ENCODE peak calls at places on chromosomes 3 and 15, in seven cellular contexts. One of them, this sample, is unnamed.
A peak's percentile ranks its signal among the peaks of the same experiment; 100 is the strongest.

GRCh38 chr3:16181361-16181760 is 6.9 kb downstream of the GALNT15 start:
- DNase-seq in ascending aorta: peak; percentile 84
- DNase-seq in WERI-Rb-1: no peak
- DNase-seq in heart left ventricle: no peak
- DNase-seq in AG09309: no peak
- DNase-seq in GM13976: no peak
- DNase-seq in lower leg skin: peak; percentile 93
- DNase-seq in this sample: no peak

GRCh38 chr3:72312339-72312738 is 527.4 kb upstream of the PROK2 start:
- DNase-seq in WERI-Rb-1: no peak
- DNase-seq in ascending aorta: no peak
- DNase-seq in lower leg skin: no peak
- DNase-seq in heart left ventricle: no peak
- DNase-seq in AG09309: no peak
- DNase-seq in GM13976: peak; percentile 59
- DNase-seq in this sample: no peak

GRCh38 chr3:37800022-37800493 is 61.6 kb upstream of the CTDSPL start:
- DNase-seq in ascending aorta: no peak
- DNase-seq in AG09309: no peak
- DNase-seq in WERI-Rb-1: no peak
- DNase-seq in lower leg skin: no peak
- DNase-seq in heart left ventricle: no peak
- DNase-seq in GM13976: no peak
- DNase-seq in this sample: no peak

GRCh38 chr15:29651476-29652072 is 170.7 kb downstream of the TJP1 start:
- DNase-seq in heart left ventricle: no peak
- DNase-seq in AG09309: no peak
- DNase-seq in ascending aorta: peak; percentile 55
- DNase-seq in lower leg skin: no peak
- DNase-seq in GM13976: no peak
- DNase-seq in WERI-Rb-1: no peak
- DNase-seq in this sample: no peak

GRCh38 chr3:129616713-129617112 is 10.2 kb upstream of the PLXND1 start:
- DNase-seq in ascending aorta: peak; percentile 80
- DNase-seq in lower leg skin: no peak
- DNase-seq in heart left ventricle: peak; percentile 50
- DNase-seq in GM13976: peak; percentile 65
- DNase-seq in WERI-Rb-1: no peak
- DNase-seq in AG09309: no peak
- DNase-seq in this sample: no peak

GRCh38 chr15:56837281-56837680 is 81.2 kb upstream of the TCF12 start:
- DNase-seq in lower leg skin: no peak
- DNase-seq in WERI-Rb-1: no peak
- DNase-seq in heart left ventricle: no peak
- DNase-seq in GM13976: no peak
- DNase-seq in AG09309: peak; percentile 11
- DNase-seq in ascending aorta: no peak
- DNase-seq in this sample: no peak

GRCh38 chr3:141941093-141941492 is 64.7 kb downstream of the ATP1B3 start:
- DNase-seq in ascending aorta: no peak
- DNase-seq in GM13976: no peak
- DNase-seq in lower leg skin: no peak
- DNase-seq in heart left ventricle: no peak
- DNase-seq in AG09309: no peak
- DNase-seq in WERI-Rb-1: no peak
- DNase-seq in this sample: no peak

GRCh38 chr15:26624128-26624527 is 148.7 kb downstream of the GABRB3 start:
- DNase-seq in GM13976: no peak
- DNase-seq in lower leg skin: no peak
- DNase-seq in ascending aorta: no peak
- DNase-seq in WERI-Rb-1: no peak
- DNase-seq in heart left ventricle: no peak
- DNase-seq in AG09309: no peak
- DNase-seq in this sample: no peak

GRCh38 chr3:142481196-142481595 is 33.4 kb upstream of the XRN1 start:
- DNase-seq in heart left ventricle: no peak
- DNase-seq in AG09309: no peak
- DNase-seq in WERI-Rb-1: no peak
- DNase-seq in lower leg skin: no peak
- DNase-seq in GM13976: no peak
- DNase-seq in ascending aorta: no peak
- DNase-seq in this sample: no peak

GRCh38 chr3:124281453-124282316 is 289.8 kb upstream of the ROPN1 start:
- DNase-seq in heart left ventricle: no peak
- DNase-seq in ascending aorta: no peak
- DNase-seq in AG09309: no peak
- DNase-seq in lower leg skin: no peak
- DNase-seq in GM13976: peak; percentile 33
- DNase-seq in WERI-Rb-1: peak; percentile 21
- DNase-seq in this sample: no peak

GRCh38 chr15:40743921-40744809 is 10.9 kb downstream of the RMDN3 start:
- DNase-seq in heart left ventricle: no peak
- DNase-seq in AG09309: no peak
- DNase-seq in ascending aorta: peak; percentile 59
- DNase-seq in lower leg skin: no peak
- DNase-seq in GM13976: no peak
- DNase-seq in WERI-Rb-1: no peak
- DNase-seq in this sample: no peak

GRCh38 chr15:64617727-64618126 is 157.3 kb downstream of the ZNF609 start:
- DNase-seq in lower leg skin: no peak
- DNase-seq in AG09309: no peak
- DNase-seq in WERI-Rb-1: no peak
- DNase-seq in ascending aorta: no peak
- DNase-seq in GM13976: no peak
- DNase-seq in heart left ventricle: no peak
- DNase-seq in this sample: no peak

GRCh38 chr15:47917881-47918280 is 200.6 kb downstream of the SEMA6D start:
- DNase-seq in GM13976: no peak
- DNase-seq in WERI-Rb-1: no peak
- DNase-seq in AG09309: no peak
- DNase-seq in lower leg skin: no peak
- DNase-seq in heart left ventricle: no peak
- DNase-seq in ascending aorta: no peak
- DNase-seq in this sample: no peak

GRCh38 chr15:57896114-57896513 is 169.4 kb downstream of the ALDH1A2 start:
- DNase-seq in lower leg skin: no peak
- DNase-seq in heart left ventricle: no peak
- DNase-seq in AG09309: no peak
- DNase-seq in ascending aorta: no peak
- DNase-seq in GM13976: no peak
- DNase-seq in WERI-Rb-1: no peak
- DNase-seq in this sample: no peak

GRCh38 chr3:73024836-73025235 is 28.2 kb downstream of the PPP4R2 start:
- DNase-seq in lower leg skin: no peak
- DNase-seq in WERI-Rb-1: no peak
- DNase-seq in heart left ventricle: no peak
- DNase-seq in AG09309: no peak
- DNase-seq in GM13976: no peak
- DNase-seq in ascending aorta: no peak
- DNase-seq in this sample: no peak

GRCh38 chr3:33789183-33789954 is 9.1 kb upstream of the PDCD6IP start:
- DNase-seq in ascending aorta: no peak
- DNase-seq in heart left ventricle: no peak
- DNase-seq in lower leg skin: no peak
- DNase-seq in AG09309: no peak
- DNase-seq in WERI-Rb-1: peak; percentile 39
- DNase-seq in GM13976: no peak
- DNase-seq in this sample: peak; percentile 24

GRCh38 chr15:44550256-44550655 is 13.3 kb downstream of the EIF3J start:
- DNase-seq in GM13976: no peak
- DNase-seq in WERI-Rb-1: no peak
- DNase-seq in AG09309: peak; percentile 11
- DNase-seq in lower leg skin: no peak
- DNase-seq in heart left ventricle: no peak
- DNase-seq in ascending aorta: no peak
- DNase-seq in this sample: no peak

GRCh38 chr3:185558395-185558794 is 6.0 kb upstream of the LIPH start:
- DNase-seq in AG09309: no peak
- DNase-seq in heart left ventricle: no peak
- DNase-seq in ascending aorta: no peak
- DNase-seq in WERI-Rb-1: no peak
- DNase-seq in GM13976: no peak
- DNase-seq in lower leg skin: peak; percentile 67
- DNase-seq in this sample: no peak

GRCh38 chr15:88586401-88587162 is 34.6 kb upstream of the AEN start:
- DNase-seq in heart left ventricle: no peak
- DNase-seq in GM13976: no peak
- DNase-seq in lower leg skin: no peak
- DNase-seq in AG09309: no peak
- DNase-seq in ascending aorta: no peak
- DNase-seq in WERI-Rb-1: no peak
- DNase-seq in this sample: no peak

GRCh38 chr3:172629470-172629869 is 81.4 kb downstream of the NCEH1 start:
- DNase-seq in AG09309: no peak
- DNase-seq in WERI-Rb-1: no peak
- DNase-seq in heart left ventricle: no peak
- DNase-seq in ascending aorta: no peak
- DNase-seq in GM13976: no peak
- DNase-seq in lower leg skin: peak; percentile 61
- DNase-seq in this sample: no peak

GRCh38 chr3:59245879-59246501 is 196.2 kb upstream of the CFAP20DC start:
- DNase-seq in AG09309: no peak
- DNase-seq in ascending aorta: no peak
- DNase-seq in lower leg skin: no peak
- DNase-seq in WERI-Rb-1: no peak
- DNase-seq in heart left ventricle: no peak
- DNase-seq in GM13976: no peak
- DNase-seq in this sample: no peak

GRCh38 chr3:31251083-31251482 is 281.6 kb upstream of the STT3B start:
- DNase-seq in AG09309: no peak
- DNase-seq in ascending aorta: no peak
- DNase-seq in heart left ventricle: no peak
- DNase-seq in WERI-Rb-1: no peak
- DNase-seq in lower leg skin: no peak
- DNase-seq in GM13976: no peak
- DNase-seq in this sample: no peak

GRCh38 chr3:142618917-142619401 is 22.8 kb downstream of the PLS1 start:
- DNase-seq in WERI-Rb-1: no peak
- DNase-seq in ascending aorta: no peak
- DNase-seq in lower leg skin: no peak
- DNase-seq in AG09309: no peak
- DNase-seq in heart left ventricle: no peak
- DNase-seq in GM13976: no peak
- DNase-seq in this sample: no peak

GRCh38 chr15:84826369-84826823 is 9.2 kb downstream of the ALPK3 start:
- DNase-seq in ascending aorta: peak; percentile 61
- DNase-seq in lower leg skin: peak; percentile 56
- DNase-seq in AG09309: no peak
- DNase-seq in WERI-Rb-1: peak; percentile 46
- DNase-seq in GM13976: peak; percentile 57
- DNase-seq in heart left ventricle: peak; percentile 38
- DNase-seq in this sample: no peak

GRCh38 chr3:39990532-39990931 is 181.1 kb downstream of the MYRIP start:
- DNase-seq in heart left ventricle: no peak
- DNase-seq in AG09309: peak; percentile 17
- DNase-seq in WERI-Rb-1: peak; percentile 43
- DNase-seq in lower leg skin: no peak
- DNase-seq in ascending aorta: no peak
- DNase-seq in GM13976: peak; percentile 43
- DNase-seq in this sample: peak; percentile 17

GRCh38 chr3:158160958-158161357 is 51.1 kb downstream of the RSRC1 start:
- DNase-seq in heart left ventricle: no peak
- DNase-seq in WERI-Rb-1: no peak
- DNase-seq in AG09309: peak; percentile 81
- DNase-seq in ascending aorta: no peak
- DNase-seq in lower leg skin: no peak
- DNase-seq in GM13976: no peak
- DNase-seq in this sample: no peak

GRCh38 chr3:16548721-16549120 is 35.2 kb upstream of the RFTN1 start:
- DNase-seq in GM13976: no peak
- DNase-seq in lower leg skin: no peak
- DNase-seq in WERI-Rb-1: no peak
- DNase-seq in AG09309: peak; percentile 31
- DNase-seq in heart left ventricle: no peak
- DNase-seq in ascending aorta: no peak
- DNase-seq in this sample: no peak

GRCh38 chr3:40914475-40914874 is 284.8 kb upstream of the CTNNB1 start:
- DNase-seq in GM13976: no peak
- DNase-seq in AG09309: no peak
- DNase-seq in lower leg skin: no peak
- DNase-seq in heart left ventricle: no peak
- DNase-seq in WERI-Rb-1: no peak
- DNase-seq in ascending aorta: no peak
- DNase-seq in this sample: no peak

GRCh38 chr3:66957357-66957756 is 40.8 kb upstream of the KBTBD8 start:
- DNase-seq in WERI-Rb-1: no peak
- DNase-seq in GM13976: no peak
- DNase-seq in lower leg skin: no peak
- DNase-seq in ascending aorta: no peak
- DNase-seq in heart left ventricle: no peak
- DNase-seq in AG09309: no peak
- DNase-seq in this sample: no peak

GRCh38 chr3:150887031-150887430 is 18.2 kb downstream of the MINDY4B start:
- DNase-seq in lower leg skin: no peak
- DNase-seq in AG09309: no peak
- DNase-seq in GM13976: no peak
- DNase-seq in ascending aorta: no peak
- DNase-seq in WERI-Rb-1: no peak
- DNase-seq in heart left ventricle: no peak
- DNase-seq in this sample: no peak

GRCh38 chr15:71651750-71652186 is 158.6 kb upstream of the NR2E3 start:
- DNase-seq in AG09309: peak; percentile 80
- DNase-seq in lower leg skin: peak; percentile 48
- DNase-seq in WERI-Rb-1: peak; percentile 72
- DNase-seq in heart left ventricle: no peak
- DNase-seq in ascending aorta: peak; percentile 71
- DNase-seq in GM13976: peak; percentile 20
- DNase-seq in this sample: no peak
- TF ChIP-seq CTCF in AG09309: peak; percentile 81
- TF ChIP-seq CTCF in lower leg skin: no peak
- TF ChIP-seq CTCF in WERI-Rb-1: peak; percentile 70
- TF ChIP-seq CTCF in heart left ventricle: no peak
- TF ChIP-seq CTCF in ascending aorta: peak; percentile 40
- TF ChIP-seq CTCF in GM13976: peak; percentile 16
- TF ChIP-seq CTCF in this sample: peak; percentile 21

GRCh38 chr15:92053727-92054316 is 200.3 kb downstream of the SLCO3A1 start:
- DNase-seq in ascending aorta: no peak
- DNase-seq in lower leg skin: no peak
- DNase-seq in AG09309: no peak
- DNase-seq in GM13976: no peak
- DNase-seq in WERI-Rb-1: no peak
- DNase-seq in heart left ventricle: no peak
- DNase-seq in this sample: no peak
- TF ChIP-seq CTCF in ascending aorta: no peak
- TF ChIP-seq CTCF in lower leg skin: no peak
- TF ChIP-seq CTCF in AG09309: peak; percentile 40
- TF ChIP-seq CTCF in GM13976: no peak
- TF ChIP-seq CTCF in WERI-Rb-1: peak; percentile 41
- TF ChIP-seq CTCF in heart left ventricle: no peak
- TF ChIP-seq CTCF in this sample: no peak

GRCh38 chr3:12807066-12807465 is 10.6 kb downstream of the CAND2 start:
- DNase-seq in heart left ventricle: no peak
- DNase-seq in AG09309: no peak
- DNase-seq in WERI-Rb-1: no peak
- DNase-seq in lower leg skin: no peak
- DNase-seq in ascending aorta: no peak
- DNase-seq in GM13976: no peak
- DNase-seq in this sample: no peak
- TF ChIP-seq CTCF in heart left ventricle: no peak
- TF ChIP-seq CTCF in AG09309: no peak
- TF ChIP-seq CTCF in WERI-Rb-1: peak; percentile 36
- TF ChIP-seq CTCF in lower leg skin: no peak
- TF ChIP-seq CTCF in ascending aorta: no peak
- TF ChIP-seq CTCF in GM13976: no peak
- TF ChIP-seq CTCF in this sample: no peak

GRCh38 chr3:88058593-88059379 is at the start of the genes CGGBP1 and ZNF654:
- DNase-seq in WERI-Rb-1: peak; percentile 98
- DNase-seq in heart left ventricle: peak; percentile 98
- DNase-seq in AG09309: peak; percentile 97
- DNase-seq in lower leg skin: peak; percentile 100
- DNase-seq in GM13976: peak; percentile 96
- DNase-seq in ascending aorta: peak; percentile 100
- DNase-seq in this sample: peak; percentile 55
- TF ChIP-seq CTCF in WERI-Rb-1: no peak
- TF ChIP-seq CTCF in heart left ventricle: no peak
- TF ChIP-seq CTCF in AG09309: no peak
- TF ChIP-seq CTCF in lower leg skin: no peak
- TF ChIP-seq CTCF in GM13976: no peak
- TF ChIP-seq CTCF in ascending aorta: no peak
- TF ChIP-seq CTCF in this sample: no peak